ENCODE peak calls at places on chromosomes 16 and 17, in four cellular contexts. V, G, D and Q are unnamed samples.

GRCh38 chr16:66895999-66896398 is 15.7 kb downstream of the PDP2 start:
- DNase-seq in G (no peak), D (no peak), V (no peak), Q (no peak)

GRCh38 chr16:397736-398332 is 835 bp downstream of the NME4 start:
- DNase-seq in G (peak; percentile 36), V (peak; percentile 83), D (no peak), Q (no peak)

GRCh38 chr16:8982816-8983215 is 19.1 kb upstream of the USP7 start:
- DNase-seq in G (no peak), V (no peak), D (no peak), Q (no peak)

GRCh38 chr17:76772842-76773521 is 35.1 kb downstream of the MFSD11 start:
- DNase-seq in D (peak; percentile 61), G (peak; percentile 24), V (peak; percentile 98), Q (peak; percentile 77)

GRCh38 chr17:76584427-76585047 is 1.1 kb downstream of the ST6GALNAC2 start:
- DNase-seq in D (no peak), V (no peak), G (no peak), Q (no peak)

GRCh38 chr17:43406676-43407645 is 8.2 kb downstream of the ARL4D start:
- DNase-seq in D (no peak), G (no peak), V (no peak), Q (no peak)

GRCh38 chr17:75036643-75037268 is 10.0 kb downstream of the ATP5PD start:
- DNase-seq in D (peak; percentile 65), G (peak; percentile 89), V (peak; percentile 83), Q (peak; percentile 65)

GRCh38 chr16:3235856-3236669 is 1.1 kb upstream of the ZNF200 start:
- DNase-seq in G (peak; percentile 40), V (peak; percentile 31), D (no peak), Q (no peak)

GRCh38 chr17:74362811-74363498 is 1.3 kb upstream of the BTBD17 start:
- DNase-seq in V (no peak), D (no peak), G (no peak), Q (no peak)

GRCh38 chr17:16947470-16947869 is 24.4 kb downstream of the TNFRSF13B start:
- DNase-seq in G (no peak), D (no peak), V (no peak), Q (no peak)